ENCODE peak calls at places on chromosomes 13 and 19, in six cellular contexts. Z, W, G, J, Q and P are unnamed samples.

GRCh38 chr13:34990399-34991224 is 48.5 kb downstream of the NBEA start:
- DNase-seq in Z (no peak), G (no peak), Q (no peak), W (no peak), J (no peak), P (no peak)

GRCh38 chr13:23399254-23399796 is 34.2 kb downstream of the SACS start:
- DNase-seq in Z (no peak), J (no peak), G (no peak), W (no peak), Q (no peak), P (no peak)

GRCh38 chr13:27147530-27148170 is 24.0 kb downstream of the USP12 start:
- DNase-seq in Q (no peak), J (no peak), Z (no peak), G (no peak), W (no peak), P (no peak)

GRCh38 chr13:44763604-44764311 is 187.6 kb upstream of the TSC22D1 start:
- DNase-seq in J (no peak), G (no peak), Q (no peak), W (no peak), Z (no peak), P (peak)

GRCh38 chr13:110134801-110135200 is 172.2 kb downstream of the COL4A1 start:
- DNase-seq in J (no peak), Q (no peak), W (no peak), Z (no peak), G (no peak), P (no peak)

GRCh38 chr19:535017-535835 is 3.7 kb downstream of the CDC34 start:
- DNase-seq in W (no peak), Q (peak), J (no peak), G (no peak), Z (no peak), P (no peak)

GRCh38 chr13:111399776-111400505 is 79.5 kb downstream of the TEX29 start:
- DNase-seq in G (no peak), J (no peak), Q (no peak), Z (no peak), W (no peak), P (no peak)

GRCh38 chr19:42132851-42133528 is 744 bp upstream of the POU2F2 start:
- DNase-seq in Z (peak), W (peak), J (no peak), Q (peak), G (peak), P (peak)

GRCh38 chr19:4067396-4068057 is 828 bp upstream of the ZBTB7A start:
- DNase-seq in Q (peak), J (no peak), G (peak), W (peak), Z (no peak), P (peak)

GRCh38 chr13:30125422-30126073 is 181.8 kb downstream of the KATNAL1 start:
- DNase-seq in J (peak), Z (no peak), W (no peak), G (no peak), Q (no peak), P (no peak)

GRCh38 chr13:21074601-21075302 is 13.4 kb upstream of the LATS2 start:
- DNase-seq in W (no peak), J (no peak), Q (no peak), G (no peak), Z (peak), P (peak)

GRCh38 chr19:55146078-55146647 is 2.8 kb downstream of the TNNT1 start:
- DNase-seq in Z (peak), J (no peak), G (peak), W (no peak), Q (no peak), P (no peak)

GRCh38 chr19:50016225-50016807 is 8.9 kb downstream of the VRK3 start:
- DNase-seq in J (no peak), G (no peak), W (no peak), Z (no peak), Q (no peak), P (no peak)

GRCh38 chr13:109784590-109785140 is 1.7 kb downstream of the IRS2 start:
- DNase-seq in Z (peak), Q (peak), G (peak), W (peak), J (no peak), P (peak)

GRCh38 chr19:14248578-14249011 is 42.6 kb upstream of the ADGRL1 start:
- DNase-seq in Q (peak), J (no peak), G (peak), Z (peak), W (no peak), P (peak)

GRCh38 chr13:54226866-54227265 is 1198.3 kb downstream of the OLFM4 start:
- DNase-seq in G (no peak), Q (no peak), Z (no peak), W (no peak), J (no peak), P (no peak)

GRCh38 chr19:51610576-51610975 is 19.6 kb downstream of the SIGLEC5 start:
- DNase-seq in G (no peak), Q (no peak), Z (no peak), W (no peak), J (no peak), P (no peak)

GRCh38 chr19:45235485-45235884 is 9.7 kb downstream of the EXOC3L2 start:
- DNase-seq in Q (peak), J (no peak), G (no peak), Z (no peak), W (no peak), P (no peak)

GRCh38 chr19:40604647-40605200 is 3.6 kb downstream of the LTBP4 start:
- DNase-seq in Q (peak), W (no peak), J (no peak), G (no peak), Z (no peak), P (no peak)

GRCh38 chr13:98416408-98416807 is 160.5 kb downstream of the STK24 start:
- DNase-seq in Z (no peak), W (no peak), Q (no peak), J (no peak), G (no peak), P (no peak)

GRCh38 chr19:53801257-53801656 is 22.9 kb downstream of the NLRP12 start:
- DNase-seq in Q (no peak), W (no peak), Z (no peak), J (no peak), G (no peak), P (no peak)

GRCh38 chr19:23867895-23868294 is 46.8 kb upstream of the ZNF726 start:
- DNase-seq in G (no peak), J (no peak), Z (no peak), W (no peak), Q (no peak), P (no peak)